ENCODE peak calls at places on chromosomes 1 and 21, in nine cellular contexts. N is midbrain; Y is stimulated activated CD4-positive, alpha-beta T cell treated with anti-CD3 and anti-CD28 coated beads, TNF-alpha, amount 100 ng/mL, for 1 hour; O is hepatic stellate cell; V is right lobe of liver; G is NCI-H524; T is endothelial cell; I is non-pigmented ciliary epithelial cell; A is heart right ventricle. B is an unnamed sample.

GRCh38 chr1:26533951-26534514 is 4.5 kb downstream of the RPS6KA1 start:
- DNase-seq in N (no peak), Y (no peak), O (no peak), V (no peak), G (no peak), T (no peak), I (no peak), A (no peak), B (no peak)

GRCh38 chr21:45396620-45396995 is 8.4 kb upstream of the COL18A1 start:
- DNase-seq in N (no peak), Y (no peak), O (no peak), V (no peak), G (no peak), T (no peak), I (no peak), A (no peak), B (no peak)

GRCh38 chr1:202291961-202292712 is 49.6 kb downstream of the UBE2T start:
- DNase-seq in N (no peak), Y (no peak), O (peak), V (no peak), G (peak), T (no peak), I (no peak), A (peak), B (no peak)

GRCh38 chr1:80994934-80995333 is 805.8 kb upstream of the ADGRL2 start:
- DNase-seq in N (no peak), Y (no peak), O (no peak), V (no peak), G (no peak), T (no peak), I (peak), A (no peak), B (no peak)

GRCh38 chr1:63916485-63917360 is 142.9 kb downstream of the ROR1 start:
- DNase-seq in N (no peak), Y (no peak), O (no peak), V (no peak), G (no peak), T (no peak), I (no peak), A (no peak), B (no peak)

GRCh38 chr21:16069713-16070112 is 339.9 kb downstream of the USP25 start:
- DNase-seq in N (no peak), Y (no peak), O (no peak), V (no peak), G (no peak), T (no peak), I (no peak), A (no peak), B (no peak)

GRCh38 chr21:46066843-46067331 is 31.0 kb upstream of the COL6A2 start:
- DNase-seq in N (no peak), Y (no peak), O (peak), V (no peak), G (no peak), T (no peak), I (no peak), A (no peak), B (no peak)

GRCh38 chr1:169690489-169690888 is 20.9 kb downstream of the SELL start:
- DNase-seq in N (no peak), Y (no peak), O (no peak), V (no peak), G (no peak), T (no peak), I (no peak), A (no peak), B (no peak)

GRCh38 chr1:247118946-247119446 is 14.8 kb upstream of the ZNF669 start:
- DNase-seq in N (no peak), Y (no peak), O (no peak), V (no peak), G (no peak), T (peak), I (no peak), A (no peak), B (no peak)

GRCh38 chr1:13570924-13571323 is 12.7 kb upstream of the PDPN start:
- DNase-seq in N (no peak), Y (no peak), O (no peak), V (no peak), G (no peak), T (no peak), I (no peak), A (no peak), B (no peak)

GRCh38 chr1:90434460-90434859 is 282.6 kb downstream of the BARHL2 start:
- DNase-seq in N (no peak), Y (no peak), O (no peak), V (no peak), G (no peak), T (peak), I (no peak), A (no peak), B (no peak)

GRCh38 chr1:173527151-173527826 is 50.2 kb downstream of the PRDX6 start:
- DNase-seq in N (no peak), Y (no peak), O (no peak), V (peak), G (no peak), T (no peak), I (no peak), A (no peak), B (peak)

GRCh38 chr1:64956241-64956640 is 10.1 kb downstream of the JAK1 start:
- DNase-seq in N (no peak), Y (no peak), O (no peak), V (no peak), G (no peak), T (no peak), I (no peak), A (no peak), B (no peak)

GRCh38 chr1:36389960-36390359 is 4.2 kb upstream of the STK40 start:
- DNase-seq in N (no peak), Y (no peak), O (no peak), V (no peak), G (no peak), T (no peak), I (no peak), A (no peak), B (no peak)

GRCh38 chr1:30194741-30195423 is 528.5 kb downstream of the MATN1 start:
- DNase-seq in N (no peak), Y (no peak), O (no peak), V (no peak), G (no peak), T (no peak), I (no peak), A (no peak), B (no peak)

GRCh38 chr1:94970783-94971182 is 43.9 kb upstream of the CNN3 start:
- DNase-seq in N (no peak), Y (no peak), O (peak), V (no peak), G (no peak), T (no peak), I (no peak), A (no peak), B (no peak)

GRCh38 chr1:26296340-26297056 is 9.9 kb downstream of the UBXN11 start:
- DNase-seq in N (no peak), Y (no peak), O (no peak), V (no peak), G (no peak), T (no peak), I (no peak), A (no peak), B (no peak)

GRCh38 chr1:1253972-1254666 is 7.6 kb upstream of the C1QTNF12 start:
- DNase-seq in N (no peak), Y (no peak), O (no peak), V (no peak), G (no peak), T (no peak), I (no peak), A (no peak), B (no peak)

GRCh38 chr1:53078333-53079101 is 16.5 kb downstream of the PODN start:
- DNase-seq in N (no peak), Y (no peak), O (no peak), V (no peak), G (no peak), T (no peak), I (no peak), A (no peak), B (no peak)

GRCh38 chr21:17763286-17764037 is 55.7 kb downstream of the C21orf91 start:
- DNase-seq in N (no peak), Y (no peak), O (no peak), V (no peak), G (no peak), T (no peak), I (no peak), A (no peak), B (no peak)

GRCh38 chr1:72280714-72281113 is 1.6 kb downstream of the NEGR1 start:
- DNase-seq in N (no peak), Y (no peak), O (no peak), V (no peak), G (peak), T (no peak), I (no peak), A (no peak), B (no peak)

GRCh38 chr1:4711191-4711915 is 56.9 kb downstream of the AJAP1 start:
- DNase-seq in N (no peak), Y (no peak), O (no peak), V (no peak), G (no peak), T (peak), I (no peak), A (no peak), B (no peak)

GRCh38 chr1:62437273-62437945 is 560 bp downstream of the USP1 start:
- DNase-seq in N (peak), Y (peak), O (peak), V (peak), G (no peak), T (peak), I (no peak), A (no peak), B (no peak)

GRCh38 chr1:5477716-5478115 is 514.5 kb downstream of the NPHP4 start:
- DNase-seq in N (peak), Y (no peak), O (no peak), V (no peak), G (no peak), T (no peak), I (no peak), A (peak), B (no peak)

GRCh38 chr1:199851453-199851852 is 176.1 kb upstream of the NR5A2 start:
- DNase-seq in N (no peak), Y (no peak), O (no peak), V (no peak), G (no peak), T (no peak), I (no peak), A (no peak), B (no peak)

GRCh38 chr21:45154511-45155508 is 80.4 kb downstream of the ADARB1 start:
- DNase-seq in N (no peak), Y (no peak), O (peak), V (peak), G (no peak), T (no peak), I (peak), A (no peak), B (no peak)

GRCh38 chr1:27099904-27100796 is 54.8 kb downstream of the SLC9A1 start:
- DNase-seq in N (no peak), Y (no peak), O (peak), V (no peak), G (no peak), T (no peak), I (no peak), A (no peak), B (peak)

GRCh38 chr21:36773111-36773510 is 74.2 kb downstream of the SIM2 start:
- DNase-seq in N (peak), Y (no peak), O (peak), V (peak), G (peak), T (no peak), I (no peak), A (peak), B (peak)

GRCh38 chr1:10932088-10932487 is 80.4 kb upstream of the TARDBP start:
- DNase-seq in N (no peak), Y (no peak), O (no peak), V (no peak), G (no peak), T (no peak), I (no peak), A (no peak), B (no peak)

GRCh38 chr1:29264773-29265389 is 28.6 kb downstream of the PTPRU start:
- DNase-seq in N (no peak), Y (no peak), O (peak), V (no peak), G (no peak), T (no peak), I (no peak), A (no peak), B (no peak)

GRCh38 chr1:245154429-245155185 is at the start of gene KIF26B:
- DNase-seq in N (no peak), Y (peak), O (peak), V (no peak), G (peak), T (peak), I (no peak), A (peak), B (no peak)